ENCODE peak calls at places on chromosomes 3 and 15, in ten cellular contexts. G is uterus; T is GM19239; R is MV-4-11; F is HL-60; C is stromal cell of bone marrow; Z is astrocyte of the spinal cord; P is NCI-H2029; W is B cell; Q is stimulated activated CD4-positive, alpha-beta T cell treated with anti-CD3 and anti-CD28 coated beads, TNF-alpha, amount 100 ng/mL, for 4 hours. X is an unnamed sample.

GRCh38 chr15:88493811-88494210 is 26.3 kb downstream of the MRPS11 start:
- DNase-seq in C (no peak), W (no peak), G (no peak), F (no peak), T (no peak), P (no peak), R (no peak), Z (no peak), Q (no peak), X (no peak)

GRCh38 chr3:52529376-52530333 is 4.0 kb downstream of the NT5DC2 start:
- DNase-seq in C (no peak), P (no peak), Q (no peak), W (no peak), Z (peak), R (no peak), G (peak), F (no peak), T (no peak), X (peak)

GRCh38 chr15:70259030-70259424 is 161.3 kb upstream of the TLE3 start:
- DNase-seq in Q (peak), Z (peak), F (no peak), P (no peak), G (no peak), C (peak), W (peak), R (peak), T (peak), X (peak)

GRCh38 chr3:127261925-127262324 is 25.9 kb downstream of the PRR20G start:
- DNase-seq in Z (no peak), W (no peak), F (no peak), P (no peak), T (no peak), G (no peak), C (no peak), Q (no peak), R (no peak), X (no peak)

GRCh38 chr15:68630836-68631235 is 52.0 kb downstream of the CORO2B start:
- DNase-seq in P (no peak), Z (no peak), Q (no peak), W (peak), G (no peak), R (no peak), C (no peak), F (no peak), T (no peak), X (no peak)

GRCh38 chr3:108662141-108662738 is 72.7 kb downstream of the DZIP3 start:
- DNase-seq in Q (peak), T (peak), R (peak), F (peak), W (peak), Z (peak), G (peak), C (peak), P (peak), X (peak)

GRCh38 chr15:25810631-25811077 is 52.5 kb downstream of the ATP10A start:
- DNase-seq in Z (no peak), R (no peak), Q (no peak), P (no peak), C (no peak), G (no peak), T (no peak), F (no peak), W (no peak), X (no peak)

GRCh38 chr15:98076021-98076816 is 115.7 kb downstream of the ARRDC4 start:
- DNase-seq in R (peak), G (peak), Q (no peak), F (no peak), P (no peak), C (no peak), Z (no peak), T (no peak), W (no peak), X (no peak)

GRCh38 chr3:107669669-107670068 is 146.9 kb downstream of the BBX start:
- DNase-seq in Q (no peak), F (no peak), R (no peak), P (no peak), W (no peak), Z (no peak), T (no peak), C (no peak), G (no peak), X (no peak)

GRCh38 chr3:122992628-122993570 is 34.7 kb downstream of the SEMA5B start:
- DNase-seq in P (no peak), R (no peak), T (no peak), F (no peak), Z (no peak), Q (no peak), W (no peak), C (no peak), G (peak), X (no peak)

GRCh38 chr15:50493625-50494024 is 52.8 kb downstream of the USP50 start:
- DNase-seq in P (no peak), C (no peak), F (no peak), R (no peak), G (no peak), Q (no peak), Z (no peak), T (no peak), W (no peak), X (no peak)

GRCh38 chr15:79593119-79593869 is 161.2 kb downstream of the MINAR1 start:
- DNase-seq in Z (no peak), W (no peak), T (no peak), C (no peak), R (no peak), Q (no peak), G (no peak), F (no peak), P (no peak), X (peak)

GRCh38 chr3:71304684-71305083 is 278.8 kb downstream of the FOXP1 start:
- DNase-seq in C (peak), R (no peak), Z (peak), P (no peak), W (peak), F (no peak), G (peak), T (no peak), Q (no peak), X (peak)

GRCh38 chr15:79023918-79024317 is 66.7 kb downstream of the RASGRF1 start:
- DNase-seq in Q (no peak), P (no peak), W (no peak), T (no peak), Z (no peak), G (no peak), C (no peak), F (no peak), R (no peak), X (no peak)

GRCh38 chr3:64548200-64548889 is 139.5 kb downstream of the ADAMTS9 start:
- DNase-seq in F (no peak), T (no peak), Z (peak), Q (no peak), P (no peak), R (no peak), G (peak), W (no peak), C (peak), X (peak)

GRCh38 chr15:62391565-62392262 is 226.6 kb upstream of the C2CD4B start:
- DNase-seq in R (peak), P (no peak), Z (peak), Q (no peak), F (no peak), G (peak), W (peak), T (peak), C (no peak), X (peak)

GRCh38 chr3:43497905-43498365 is 123.9 kb downstream of the ANO10 start:
- DNase-seq in Q (no peak), W (no peak), P (no peak), F (no peak), G (no peak), Z (peak), R (no peak), T (no peak), C (no peak), X (peak)

GRCh38 chr3:187871204-187871591 is 125.9 kb upstream of the BCL6 start:
- DNase-seq in F (no peak), Z (no peak), W (no peak), C (no peak), Q (no peak), T (no peak), P (no peak), G (no peak), R (no peak), X (no peak)

GRCh38 chr15:76756371-76756770 is 148.8 kb downstream of the SCAPER start:
- DNase-seq in T (no peak), R (no peak), W (no peak), P (no peak), G (no peak), C (peak), F (no peak), Q (no peak), Z (peak), X (peak)

GRCh38 chr3:13235897-13236296 is 162.7 kb upstream of the IQSEC1 start:
- DNase-seq in C (no peak), Z (no peak), G (no peak), Q (no peak), P (peak), T (no peak), F (no peak), W (peak), R (no peak), X (no peak)

GRCh38 chr15:47266556-47266955 is 450.7 kb upstream of the SEMA6D start:
- DNase-seq in Z (no peak), F (no peak), T (no peak), R (no peak), W (no peak), Q (no peak), P (no peak), C (no peak), G (no peak), X (no peak)

GRCh38 chr3:185680216-185680615 is 94.1 kb downstream of the SENP2 start:
- DNase-seq in R (no peak), C (peak), Z (no peak), T (no peak), W (no peak), Q (no peak), G (no peak), P (no peak), F (no peak), X (no peak)

GRCh38 chr3:5806192-5806591 is 618.7 kb downstream of the EDEM1 start:
- DNase-seq in G (no peak), Z (peak), T (no peak), Q (no peak), F (no peak), C (no peak), W (peak), P (no peak), R (no peak), X (no peak)

GRCh38 chr3:194323785-194324735 is 27.1 kb downstream of the CPN2 start:
- DNase-seq in T (no peak), R (no peak), G (peak), C (no peak), W (peak), Q (no peak), P (no peak), Z (peak), F (no peak), X (peak)

GRCh38 chr3:55651011-55651410 is 163.9 kb upstream of the WNT5A start:
- DNase-seq in W (no peak), G (no peak), T (no peak), P (no peak), F (no peak), Q (no peak), C (no peak), R (no peak), Z (no peak), X (no peak)

GRCh38 chr3:174620138-174620537 is 239.0 kb upstream of the NAALADL2 start:
- DNase-seq in Z (peak), C (no peak), W (no peak), F (no peak), Q (no peak), G (no peak), P (no peak), T (no peak), R (no peak), X (peak)

GRCh38 chr3:170862618-170863374 is 7.2 kb downstream of the RPL22L1 start:
- DNase-seq in G (no peak), C (no peak), P (no peak), F (no peak), Q (no peak), T (no peak), W (no peak), R (no peak), Z (no peak), X (peak)

GRCh38 chr3:135905058-135905724 is 60.3 kb upstream of the PPP2R3A start:
- DNase-seq in T (no peak), W (no peak), R (no peak), C (no peak), F (no peak), G (no peak), Z (no peak), P (no peak), Q (no peak), X (peak)

GRCh38 chr15:61994216-61994615 is 66.0 kb downstream of the VPS13C start:
- DNase-seq in Q (no peak), W (no peak), T (no peak), R (no peak), Z (peak), C (peak), P (no peak), G (no peak), F (no peak), X (peak)

GRCh38 chr3:113354307-113354706 is 87.0 kb downstream of the CFAP44 start:
- DNase-seq in T (no peak), Q (no peak), W (no peak), C (peak), F (no peak), G (no peak), P (no peak), R (no peak), Z (no peak), X (peak)

GRCh38 chr3:18301781-18302180 is 123.4 kb downstream of the SATB1 start:
- DNase-seq in P (no peak), F (no peak), Z (no peak), C (no peak), W (no peak), T (no peak), R (no peak), G (no peak), Q (no peak), X (no peak)

GRCh38 chr3:189096092-189096491 is 75.7 kb upstream of the TPRG1 start:
- DNase-seq in F (no peak), P (no peak), T (no peak), Z (no peak), G (no peak), C (no peak), W (no peak), Q (no peak), R (no peak), X (no peak)

GRCh38 chr3:170056710-170057454 is 19.1 kb downstream of the GPR160 start:
- DNase-seq in Q (no peak), P (no peak), F (no peak), W (no peak), G (no peak), Z (no peak), T (peak), R (no peak), C (no peak), X (no peak)

GRCh38 chr3:118792191-118792590 is 242.5 kb downstream of the IGSF11 start:
- DNase-seq in T (no peak), W (no peak), P (no peak), R (no peak), C (no peak), G (no peak), Z (no peak), F (no peak), Q (no peak), X (no peak)

GRCh38 chr3:189272500-189273119 is 100.8 kb downstream of the TPRG1 start:
- DNase-seq in Q (no peak), W (no peak), R (no peak), Z (no peak), G (no peak), C (no peak), P (no peak), T (no peak), F (no peak), X (no peak)

GRCh38 chr3:49616491-49616941 is 57.6 kb upstream of the APEH start:
- DNase-seq in Q (no peak), R (no peak), W (no peak), P (no peak), F (no peak), C (peak), T (no peak), Z (peak), G (no peak), X (peak)